ENCODE peak calls at places on chromosomes 6 and 20, in six cellular contexts. N is A673, D is psoas muscle, K is fibroblast of pulmonary artery, C is AG04450, O is bronchial epithelial cell. F is an unnamed sample.

GRCh38 chr6:51472745-51473483 is 614.5 kb downstream of the PKHD1 start:
- DNase-seq in N (no peak), D (no peak), K (no peak), C (no peak), O (peak), F (peak)

GRCh38 chr20:9928281-9928737 is 89.4 kb upstream of the PAK5 start:
- DNase-seq in N (no peak), D (no peak), K (no peak), C (no peak), O (no peak), F (no peak)

GRCh38 chr6:112881027-112881426 is 533.9 kb downstream of the RFPL4B start:
- DNase-seq in N (no peak), D (no peak), K (peak), C (peak), O (no peak), F (no peak)

GRCh38 chr6:104887350-104887749 is 27.6 kb upstream of the HACE1 start:
- DNase-seq in N (peak), D (no peak), K (peak), C (peak), O (peak), F (no peak)

GRCh38 chr6:170529839-170530520 is 23.1 kb downstream of the PSMB1 start:
- DNase-seq in N (peak), D (peak), K (peak), C (peak), O (peak), F (peak)

GRCh38 chr6:13247627-13248026 is 80.7 kb downstream of the TBC1D7 start:
- DNase-seq in N (no peak), D (no peak), K (no peak), C (no peak), O (no peak), F (no peak)

GRCh38 chr6:44967481-44967880 is 360.6 kb upstream of the RUNX2 start:
- DNase-seq in N (no peak), D (no peak), K (peak), C (no peak), O (peak), F (no peak)

GRCh38 chr6:9659848-9660247 is 755.0 kb downstream of the TFAP2A start:
- DNase-seq in N (no peak), D (peak), K (no peak), C (no peak), O (no peak), F (no peak)

GRCh38 chr20:45822863-45823262 is 4.2 kb downstream of the TNNC2 start:
- DNase-seq in N (peak), D (no peak), K (peak), C (no peak), O (peak), F (no peak)

GRCh38 chr6:41462980-41463930 is 82.9 kb upstream of the FOXP4 start:
- DNase-seq in N (no peak), D (peak), K (peak), C (peak), O (peak), F (peak)

GRCh38 chr6:89604662-89605061 is 33.9 kb downstream of the LYRM2 start:
- DNase-seq in N (no peak), D (no peak), K (no peak), C (no peak), O (no peak), F (no peak)

GRCh38 chr6:169047345-169047744 is 206.3 kb downstream of the THBS2 start:
- DNase-seq in N (no peak), D (no peak), K (no peak), C (no peak), O (no peak), F (no peak)

GRCh38 chr20:31403886-31404285 is 2.1 kb downstream of the DEFB121 start:
- DNase-seq in N (no peak), D (no peak), K (no peak), C (no peak), O (no peak), F (no peak)

GRCh38 chr6:170086639-170087420 is 204.0 kb downstream of the DLL1 start:
- DNase-seq in N (no peak), D (peak), K (no peak), C (no peak), O (no peak), F (no peak)

GRCh38 chr20:10783660-10784336 is 110.0 kb upstream of the JAG1 start:
- DNase-seq in N (peak), D (no peak), K (peak), C (no peak), O (no peak), F (no peak)

GRCh38 chr20:34299925-34300806 is 3.0 kb downstream of the AHCY start:
- DNase-seq in N (no peak), D (no peak), K (no peak), C (no peak), O (peak), F (no peak)
- H3K4me3 ChIP-seq in N (peak), D (peak), K (no peak), C (no peak), O (no peak), F (no peak)

GRCh38 chr20:34713194-34713943 is 9.2 kb downstream of the TP53INP2 start:
- DNase-seq in N (peak), D (no peak), K (peak), C (peak), O (peak), F (peak)
- H3K4me3 ChIP-seq in N (no peak), D (no peak), K (no peak), C (no peak), O (no peak), F (no peak)

GRCh38 chr20:62856931-62857619 is 4.5 kb downstream of the TCFL5 start:
- DNase-seq in N (no peak), D (no peak), K (no peak), C (no peak), O (peak), F (no peak)

GRCh38 chr20:62859721-62860120 is 1.9 kb downstream of the TCFL5 start:
- DNase-seq in N (no peak), D (peak), K (no peak), C (no peak), O (no peak), F (no peak)

GRCh38 chr20:62855120-62855519 is 6.5 kb downstream of the TCFL5 start:
- DNase-seq in N (no peak), D (no peak), K (no peak), C (no peak), O (no peak), F (no peak)

GRCh38 chr20:62860391-62860923 is 1.2 kb downstream of the TCFL5 start:
- DNase-seq in N (peak), D (peak), K (peak), C (no peak), O (no peak), F (no peak)

DNA sequence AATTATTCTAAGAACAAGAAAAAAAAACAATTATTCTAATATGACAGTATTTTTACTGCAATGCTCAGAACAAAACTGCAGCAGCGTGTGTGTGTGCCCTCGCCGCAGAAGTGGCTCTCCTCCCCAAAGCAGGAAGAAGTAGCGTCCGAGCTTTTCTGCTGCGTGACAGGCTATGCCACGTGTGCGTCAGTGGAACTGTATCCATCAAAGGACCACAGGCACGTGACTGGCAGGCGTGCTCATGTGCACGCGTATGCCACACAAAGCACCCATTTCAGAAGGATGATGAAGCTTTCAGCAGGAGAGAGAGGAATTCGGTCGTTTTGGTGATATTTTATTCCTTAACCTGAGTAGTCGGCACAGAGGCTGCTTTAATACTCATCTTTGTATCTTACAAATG is 3.6 kb downstream of the TCFL5 start:
- DNase-seq in N (no peak), D (no peak), K (no peak), C (no peak), O (no peak), F (no peak)
- H3K4me3 ChIP-seq in N (no peak), D (no peak), K (no peak), C (no peak), O (no peak), F (no peak)

DNA sequence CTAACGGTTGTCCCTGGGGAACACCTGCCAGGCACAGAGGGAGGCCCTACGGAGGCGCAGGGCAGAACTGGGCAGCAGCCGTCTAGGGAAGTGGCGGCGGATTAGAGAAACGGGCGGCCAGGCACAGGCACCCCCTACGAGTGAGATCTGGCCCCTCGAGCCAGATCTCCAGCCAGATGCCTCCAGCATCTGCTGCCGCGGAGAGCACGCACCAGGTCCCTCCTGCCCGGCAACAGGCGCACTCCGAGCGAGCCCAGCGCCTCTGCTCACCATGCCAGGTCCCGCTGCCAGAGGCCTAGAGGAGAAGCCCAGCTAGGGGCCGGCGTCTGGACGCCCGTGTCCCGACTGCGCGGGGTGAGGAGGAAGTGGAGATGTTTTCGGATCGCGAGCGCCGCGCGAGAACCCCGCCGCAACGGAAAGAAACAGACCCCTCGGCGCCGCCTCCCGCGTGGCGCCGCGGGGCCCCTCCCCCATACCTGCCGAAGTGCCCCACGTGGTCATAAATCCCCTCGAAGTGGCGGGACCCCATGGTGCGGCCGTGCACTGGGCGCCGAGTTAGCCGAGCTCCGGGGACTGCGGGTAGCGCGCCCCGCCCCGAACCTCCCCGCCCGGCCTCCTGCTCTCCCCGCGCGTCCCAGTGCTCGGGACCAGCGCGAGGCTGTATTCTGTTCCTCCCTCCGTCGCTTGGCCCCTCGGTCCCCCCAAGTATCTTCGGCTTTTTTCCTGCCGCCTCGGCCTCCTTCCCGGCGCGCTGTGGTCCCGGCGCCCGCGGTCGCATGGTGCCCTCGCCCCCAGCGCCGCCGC is at the start of gene SLC22A16:
- DNase-seq in N (peak), D (no peak), K (no peak), C (no peak), O (no peak), F (no peak)
- H3K4me3 ChIP-seq in N (peak), D (peak), K (peak), C (peak), O (peak), F (peak)

DNA sequence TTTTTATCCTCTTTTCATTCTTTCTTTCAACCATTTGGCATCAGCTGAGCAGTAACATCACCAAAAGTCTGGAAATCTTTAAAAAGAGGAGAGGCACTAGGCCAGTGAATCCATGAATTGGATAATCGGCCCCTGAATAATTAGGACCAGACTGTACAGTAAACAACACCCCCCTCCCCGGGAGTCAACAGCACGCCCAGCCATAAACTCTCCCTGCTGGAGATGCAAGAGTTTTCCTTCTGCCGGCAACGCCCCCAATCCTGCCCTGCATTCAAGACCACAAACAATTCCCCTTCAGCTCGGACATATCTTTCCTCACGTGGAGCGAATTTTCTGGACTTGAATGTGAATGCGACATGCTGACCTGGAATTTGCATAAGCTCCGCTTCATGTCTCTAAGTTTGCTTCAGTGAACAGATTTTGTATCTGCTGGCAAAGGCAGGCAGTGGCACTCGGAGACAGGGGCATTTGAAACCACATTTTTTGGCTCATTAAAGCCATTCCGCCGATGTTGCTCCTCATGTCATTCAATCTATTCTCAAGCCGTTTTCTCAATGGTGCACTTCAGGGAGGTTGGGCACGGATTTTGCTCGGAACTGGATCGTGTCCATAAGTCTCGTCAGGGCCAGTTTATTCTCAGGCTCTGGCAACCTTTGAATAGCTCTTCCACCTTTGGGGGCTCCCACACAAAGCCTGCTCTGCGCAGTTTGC is 38.0 kb upstream of the GMPR start:
- DNase-seq in N (no peak), D (no peak), K (peak), C (no peak), O (no peak), F (no peak)
- H3K4me3 ChIP-seq in N (no peak), D (peak), K (no peak), C (no peak), O (no peak), F (no peak)

DNA sequence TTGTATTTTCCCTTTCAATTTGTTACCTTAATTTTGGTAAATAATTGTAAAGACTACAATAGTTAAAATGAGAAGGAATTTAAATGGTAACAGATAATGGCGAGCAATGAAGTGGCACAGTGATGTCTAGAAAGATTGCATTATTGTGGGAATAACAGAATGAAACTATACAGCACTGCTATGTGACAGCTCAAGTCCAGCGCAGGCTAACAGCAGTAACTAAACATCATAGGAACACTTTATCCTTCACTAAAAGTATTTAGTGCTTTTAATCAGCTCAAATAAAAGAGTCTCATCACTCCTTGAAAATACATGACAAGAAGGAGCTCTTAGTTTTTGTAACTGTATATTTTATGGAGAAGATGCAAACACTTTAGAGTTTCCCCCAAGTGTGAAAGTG is 190.8 kb downstream of the TENT5A start:
- DNase-seq in N (no peak), D (no peak), K (no peak), C (no peak), O (no peak), F (no peak)
- H3K4me3 ChIP-seq in N (no peak), D (no peak), K (no peak), C (no peak), O (no peak), F (no peak)

DNA sequence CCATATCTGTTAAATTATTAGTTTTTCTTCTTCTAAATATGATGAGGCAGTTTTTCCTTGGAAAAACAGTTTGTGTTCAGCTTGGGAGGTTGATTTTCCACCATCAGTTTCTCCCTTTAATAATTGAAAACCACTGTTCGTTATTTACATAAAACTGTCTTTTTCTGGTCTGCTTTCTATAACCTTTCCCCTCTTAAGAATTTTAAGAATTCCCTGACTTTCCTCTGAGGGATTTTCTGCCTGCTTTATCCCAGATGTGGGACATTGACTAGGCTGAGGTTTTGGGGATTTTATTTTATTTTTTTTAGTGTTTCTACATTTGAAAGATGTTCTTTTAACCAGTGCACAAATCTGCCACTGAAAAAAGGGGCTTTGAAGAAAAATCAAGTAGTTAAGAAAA is 27.2 kb downstream of the DSE start:
- DNase-seq in N (no peak), D (no peak), K (peak), C (no peak), O (no peak), F (no peak)
- H3K4me3 ChIP-seq in N (no peak), D (no peak), K (no peak), C (no peak), O (no peak), F (no peak)

GRCh38 chr6:32086661-32087573 is 22.2 kb downstream of the TNXB start:
- DNase-seq in N (peak), D (peak), K (peak), C (peak), O (no peak), F (peak)
- H3K4me3 ChIP-seq in N (no peak), D (peak), K (no peak), C (no peak), O (no peak), F (no peak)

F was measured in kidney epithelial cell.